ENCODE peak calls at places on chromosome 4, in five cellular contexts. P is naive thymus-derived CD4-positive, alpha-beta T cell; M is GM23248; X is CD4-positive, CD25-positive, alpha-beta regulatory T cell; K is foreskin fibroblast. G is an unnamed sample.

GRCh38 chr4:158597879-158598596 is 73.6 kb downstream of the C4orf46 start:
- DNase-seq in P (no peak), M (no peak), X (no peak), K (no peak), G (no peak)

GRCh38 chr4:41320786-41321185 is 64.1 kb downstream of the UCHL1 start:
- DNase-seq in P (no peak), M (no peak), X (no peak), K (no peak), G (no peak)

GRCh38 chr4:136918772-136919171 is 613.5 kb downstream of the PCDH18 start:
- DNase-seq in P (no peak), M (no peak), X (no peak), K (no peak), G (no peak)

GRCh38 chr4:150722908-150723362 is 141.0 kb downstream of the MAB21L2 start:
- DNase-seq in P (no peak), M (peak), X (no peak), K (peak), G (peak)

GRCh38 chr4:129708776-129709175 is 612.8 kb downstream of the C4orf33 start:
- DNase-seq in P (no peak), M (no peak), X (no peak), K (no peak), G (no peak)

GRCh38 chr4:125582302-125582701 is 267.5 kb downstream of the FAT4 start:
- DNase-seq in P (no peak), M (peak), X (no peak), K (peak), G (no peak)

GRCh38 chr4:20127626-20128025 is 124.1 kb upstream of the SLIT2 start:
- DNase-seq in P (no peak), M (peak), X (no peak), K (peak), G (peak)

GRCh38 chr4:119517361-119518229 is 111.0 kb downstream of the PDE5A start:
- DNase-seq in P (no peak), M (peak), X (no peak), K (peak), G (peak)

GRCh38 chr4:14853186-14853946 is 148.9 kb upstream of the CPEB2 start:
- DNase-seq in P (no peak), M (peak), X (no peak), K (peak), G (peak)

GRCh38 chr4:176545886-176546285 is 226.1 kb downstream of the SPCS3 start:
- DNase-seq in P (no peak), M (peak), X (no peak), K (peak), G (no peak)

GRCh38 chr4:63430105-63430504 is 979.1 kb downstream of the TECRL start:
- DNase-seq in P (no peak), M (no peak), X (no peak), K (no peak), G (no peak)

GRCh38 chr4:20625460-20625859 is 74.8 kb upstream of the PACRGL start:
- DNase-seq in P (no peak), M (no peak), X (no peak), K (no peak), G (no peak)

GRCh38 chr4:168437192-168437938 is 42.9 kb downstream of the DDX60L start:
- DNase-seq in P (no peak), M (no peak), X (no peak), K (no peak), G (no peak)

GRCh38 chr4:31657859-31658258 is 937.7 kb downstream of the PCDH7 start:
- DNase-seq in P (no peak), M (no peak), X (no peak), K (no peak), G (peak)

GRCh38 chr4:35252071-35252470 is 992.2 kb downstream of the ARAP2 start:
- DNase-seq in P (no peak), M (no peak), X (no peak), K (no peak), G (no peak)

GRCh38 chr4:18250564-18250963 is 229.0 kb upstream of the LCORL start:
- DNase-seq in P (no peak), M (no peak), X (no peak), K (no peak), G (no peak)

GRCh38 chr4:76624271-76624681 is 189.2 kb downstream of the SHROOM3 start:
- DNase-seq in P (no peak), M (peak), X (no peak), K (peak), G (peak)

GRCh38 chr4:145828802-145829485 is 109.7 kb downstream of the ZNF827 start:
- DNase-seq in P (no peak), M (no peak), X (no peak), K (no peak), G (no peak)

GRCh38 chr4:174156239-174156826 is 127.1 kb downstream of the FBXO8 start:
- DNase-seq in P (peak), M (peak), X (peak), K (peak), G (peak)

GRCh38 chr4:146585761-146586333 is 52.8 kb upstream of the POU4F2 start:
- DNase-seq in P (no peak), M (peak), X (no peak), K (peak), G (peak)

GRCh38 chr4:25029479-25030282 is 1.1 kb downstream of the LGI2 start:
- DNase-seq in P (no peak), M (no peak), X (no peak), K (no peak), G (no peak)

GRCh38 chr4:91345632-91346031 is 958.1 kb upstream of the GRID2 start:
- DNase-seq in P (no peak), M (no peak), X (no peak), K (no peak), G (no peak)

GRCh38 chr4:7708238-7708637 is 231.4 kb downstream of the AFAP1 start:
- DNase-seq in P (no peak), M (no peak), X (no peak), K (no peak), G (no peak)

GRCh38 chr4:83075696-83076095 is 38.8 kb downstream of the PLAC8 start:
- DNase-seq in P (no peak), M (peak), X (no peak), K (peak), G (peak)
- H3K4me3 ChIP-seq in P (no peak), M (peak), X (no peak), K (peak), G (no peak)

GRCh38 chr4:1288786-1289185 is 905 bp upstream of the MAEA start:
- DNase-seq in P (no peak), M (peak), X (no peak), K (no peak), G (no peak)
- H3K4me3 ChIP-seq in P (peak), M (peak), X (peak), K (peak), G (peak)

GRCh38 chr4:54082168-54082567 is 17.8 kb upstream of the CHIC2 start:
- DNase-seq in P (no peak), M (peak), X (no peak), K (peak), G (peak)
- H3K4me3 ChIP-seq in P (no peak), M (no peak), X (no peak), K (no peak), G (no peak)

GRCh38 chr4:185809517-185810071 is 2.4 kb downstream of the SORBS2 start:
- DNase-seq in P (no peak), M (no peak), X (no peak), K (no peak), G (no peak)
- H3K4me3 ChIP-seq in P (no peak), M (no peak), X (no peak), K (no peak), G (no peak)

GRCh38 chr4:3384771-3385701 is 56.7 kb upstream of the HGFAC start:
- DNase-seq in P (no peak), M (no peak), X (no peak), K (no peak), G (no peak)
- H3K4me3 ChIP-seq in P (no peak), M (no peak), X (no peak), K (no peak), G (no peak)

GRCh38 chr4:143403551-143403816 is 66.8 kb downstream of the GAB1 start:
- DNase-seq in P (no peak), M (no peak), X (no peak), K (no peak), G (no peak)
- H3K4me3 ChIP-seq in P (no peak), M (no peak), X (no peak), K (no peak), G (no peak)

G was measured in fibroblast of the aortic adventitia.